ENCODE peak calls at places on chromosomes 3 and 15, in five cellular contexts. One of them, this sample, is unnamed.

GRCh38 chr3:112020653-112021052 is 13.9 kb upstream of the TMPRSS7 start:
- DNase-seq in HepG2: no peak
- DNase-seq in neural progenitor cell: peak; percentile 83
- DNase-seq in IMR-90: no peak
- DNase-seq in PC-3: no peak
- DNase-seq in this sample: no peak

GRCh38 chr3:106332884-106333283 is 464.1 kb upstream of the CBLB start:
- DNase-seq in PC-3: peak; percentile 89
- DNase-seq in neural progenitor cell: no peak
- DNase-seq in IMR-90: peak; percentile 10
- DNase-seq in HepG2: no peak
- DNase-seq in this sample: no peak

GRCh38 chr3:187968883-187969580 is 184.9 kb upstream of the LPP start:
- DNase-seq in HepG2: peak; percentile 59
- DNase-seq in PC-3: peak; percentile 47
- DNase-seq in neural progenitor cell: no peak
- DNase-seq in IMR-90: peak; percentile 62
- DNase-seq in this sample: peak; percentile 47

GRCh38 chr3:123357275-123357674 is 91.6 kb downstream of the ADCY5 start:
- DNase-seq in HepG2: no peak
- DNase-seq in IMR-90: no peak
- DNase-seq in neural progenitor cell: no peak
- DNase-seq in PC-3: no peak
- DNase-seq in this sample: no peak

GRCh38 chr15:60520825-60521368 is 42.0 kb upstream of the ICE2 start:
- DNase-seq in neural progenitor cell: peak; percentile 74
- DNase-seq in IMR-90: peak; percentile 77
- DNase-seq in HepG2: peak; percentile 63
- DNase-seq in PC-3: peak; percentile 74
- DNase-seq in this sample: peak; percentile 75

GRCh38 chr3:66606868-66607267 is 106.0 kb upstream of the LRIG1 start:
- DNase-seq in neural progenitor cell: no peak
- DNase-seq in PC-3: no peak
- DNase-seq in HepG2: no peak
- DNase-seq in IMR-90: no peak
- DNase-seq in this sample: no peak

GRCh38 chr3:196517919-196518318 is 2.8 kb upstream of the SMCO1 start:
- DNase-seq in HepG2: no peak
- DNase-seq in neural progenitor cell: no peak
- DNase-seq in IMR-90: no peak
- DNase-seq in PC-3: peak; percentile 7
- DNase-seq in this sample: no peak

GRCh38 chr15:73015493-73015892 is 36.8 kb upstream of the NEO1 start:
- DNase-seq in PC-3: no peak
- DNase-seq in IMR-90: no peak
- DNase-seq in HepG2: no peak
- DNase-seq in neural progenitor cell: no peak
- DNase-seq in this sample: no peak

GRCh38 chr3:195542261-195542660 is 864 bp downstream of the PPP1R2 start:
- DNase-seq in PC-3: peak; percentile 15
- DNase-seq in IMR-90: no peak
- DNase-seq in HepG2: no peak
- DNase-seq in neural progenitor cell: no peak
- DNase-seq in this sample: no peak

GRCh38 chr3:169432692-169433432 is 230.7 kb downstream of the MECOM start:
- DNase-seq in IMR-90: no peak
- DNase-seq in PC-3: peak; percentile 46
- DNase-seq in neural progenitor cell: no peak
- DNase-seq in HepG2: no peak
- DNase-seq in this sample: no peak

GRCh38 chr3:15339786-15340215 is 7.4 kb upstream of the SH3BP5 start:
- DNase-seq in HepG2: no peak
- DNase-seq in neural progenitor cell: no peak
- DNase-seq in PC-3: peak; percentile 65
- DNase-seq in IMR-90: peak; percentile 75
- DNase-seq in this sample: no peak

GRCh38 chr3:74273091-74273490 is 341.4 kb downstream of the CNTN3 start:
- DNase-seq in neural progenitor cell: no peak
- DNase-seq in HepG2: no peak
- DNase-seq in PC-3: no peak
- DNase-seq in IMR-90: peak; percentile 22
- DNase-seq in this sample: no peak

GRCh38 chr3:43062556-43063040 is 43.3 kb downstream of the POMGNT2 start:
- DNase-seq in HepG2: no peak
- DNase-seq in IMR-90: no peak
- DNase-seq in PC-3: no peak
- DNase-seq in neural progenitor cell: peak; percentile 30
- DNase-seq in this sample: no peak

GRCh38 chr15:39889601-39890000 is 30.5 kb downstream of the GPR176 start:
- DNase-seq in neural progenitor cell: no peak
- DNase-seq in IMR-90: no peak
- DNase-seq in PC-3: peak; percentile 29
- DNase-seq in HepG2: no peak
- DNase-seq in this sample: no peak

GRCh38 chr3:106560451-106560966 is 691.7 kb upstream of the CBLB start:
- DNase-seq in PC-3: peak; percentile 74
- DNase-seq in neural progenitor cell: no peak
- DNase-seq in HepG2: no peak
- DNase-seq in IMR-90: peak; percentile 71
- DNase-seq in this sample: no peak

GRCh38 chr3:42747581-42747980 is 25.5 kb downstream of the CCDC13 start:
- DNase-seq in neural progenitor cell: no peak
- DNase-seq in PC-3: no peak
- DNase-seq in HepG2: no peak
- DNase-seq in IMR-90: no peak
- DNase-seq in this sample: no peak

GRCh38 chr3:132088291-132088690 is 53.5 kb upstream of the CPNE4 start:
- DNase-seq in HepG2: no peak
- DNase-seq in neural progenitor cell: no peak
- DNase-seq in PC-3: no peak
- DNase-seq in IMR-90: no peak
- DNase-seq in this sample: no peak

GRCh38 chr15:68360716-68361115 is 71.2 kb downstream of the ITGA11 start:
- DNase-seq in PC-3: no peak
- DNase-seq in IMR-90: no peak
- DNase-seq in neural progenitor cell: no peak
- DNase-seq in HepG2: no peak
- DNase-seq in this sample: no peak

GRCh38 chr15:80936288-80937078 is 53.1 kb downstream of the MESD start:
- DNase-seq in PC-3: no peak
- DNase-seq in HepG2: no peak
- DNase-seq in IMR-90: no peak
- DNase-seq in neural progenitor cell: no peak
- DNase-seq in this sample: no peak

GRCh38 chr3:61593630-61594029 is 32.3 kb downstream of the PTPRG start:
- DNase-seq in neural progenitor cell: no peak
- DNase-seq in PC-3: no peak
- DNase-seq in HepG2: no peak
- DNase-seq in IMR-90: no peak
- DNase-seq in this sample: no peak

GRCh38 chr15:66744610-66745279 is 42.7 kb downstream of the SMAD6 start:
- DNase-seq in neural progenitor cell: no peak
- DNase-seq in PC-3: no peak
- DNase-seq in IMR-90: no peak
- DNase-seq in HepG2: no peak
- DNase-seq in this sample: no peak

GRCh38 chr3:31772155-31772761 is 208.8 kb downstream of the OSBPL10 start:
- DNase-seq in neural progenitor cell: no peak
- DNase-seq in IMR-90: no peak
- DNase-seq in PC-3: no peak
- DNase-seq in HepG2: no peak
- DNase-seq in this sample: no peak

GRCh38 chr3:174083706-174084105 is 686.2 kb downstream of the NLGN1 start:
- DNase-seq in neural progenitor cell: no peak
- DNase-seq in IMR-90: no peak
- DNase-seq in PC-3: no peak
- DNase-seq in HepG2: no peak
- DNase-seq in this sample: no peak

GRCh38 chr3:148931574-148931973 is 59.8 kb upstream of the GYG1 start:
- DNase-seq in IMR-90: no peak
- DNase-seq in neural progenitor cell: no peak
- DNase-seq in HepG2: no peak
- DNase-seq in PC-3: no peak
- DNase-seq in this sample: no peak

GRCh38 chr3:43394071-43394501 is 107.7 kb downstream of the SNRK start:
- DNase-seq in IMR-90: peak; percentile 44
- DNase-seq in PC-3: peak; percentile 15
- DNase-seq in neural progenitor cell: no peak
- DNase-seq in HepG2: no peak
- DNase-seq in this sample: no peak

GRCh38 chr3:33360136-33360825 is 79.9 kb downstream of the UBP1 start:
- DNase-seq in IMR-90: peak; percentile 79
- DNase-seq in neural progenitor cell: no peak
- DNase-seq in PC-3: peak; percentile 95
- DNase-seq in HepG2: peak; percentile 41
- DNase-seq in this sample: no peak

GRCh38 chr15:39125904-39126303 is 455.0 kb upstream of the THBS1 start:
- DNase-seq in PC-3: peak; percentile 78
- DNase-seq in IMR-90: peak; percentile 68
- DNase-seq in HepG2: peak; percentile 62
- DNase-seq in neural progenitor cell: peak; percentile 63
- DNase-seq in this sample: peak; percentile 42

GRCh38 chr3:149527531-149528343 is 53.2 kb downstream of the TM4SF4 start:
- DNase-seq in neural progenitor cell: peak; percentile 29
- DNase-seq in HepG2: no peak
- DNase-seq in PC-3: no peak
- DNase-seq in IMR-90: peak; percentile 39
- DNase-seq in this sample: peak; percentile 14

GRCh38 chr3:149010504-149010951 is 19.2 kb downstream of the GYG1 start:
- DNase-seq in neural progenitor cell: no peak
- DNase-seq in IMR-90: peak; percentile 87
- DNase-seq in PC-3: peak; percentile 26
- DNase-seq in HepG2: peak; percentile 95
- DNase-seq in this sample: peak; percentile 23

GRCh38 chr3:2377281-2377680 is 278.6 kb downstream of the CNTN4 start:
- DNase-seq in IMR-90: no peak
- DNase-seq in PC-3: no peak
- DNase-seq in HepG2: no peak
- DNase-seq in neural progenitor cell: no peak
- DNase-seq in this sample: no peak

GRCh38 chr15:56251315-56252091 is 7.8 kb upstream of the RFX7 start:
- DNase-seq in PC-3: no peak
- DNase-seq in IMR-90: no peak
- DNase-seq in HepG2: no peak
- DNase-seq in neural progenitor cell: no peak
- DNase-seq in this sample: no peak

GRCh38 chr3:15637131-15637951 is 35.8 kb downstream of the BTD start:
- DNase-seq in neural progenitor cell: no peak
- DNase-seq in PC-3: no peak
- DNase-seq in IMR-90: no peak
- DNase-seq in HepG2: no peak
- DNase-seq in this sample: no peak

GRCh38 chr3:129836381-129837056 is 57.0 kb downstream of the TMCC1 start:
- DNase-seq in PC-3: no peak
- DNase-seq in neural progenitor cell: peak; percentile 68
- DNase-seq in HepG2: no peak
- DNase-seq in IMR-90: peak; percentile 15
- DNase-seq in this sample: no peak

GRCh38 chr3:126524429-126524988 is 554 bp downstream of the CHST13 start:
- DNase-seq in PC-3: no peak
- DNase-seq in neural progenitor cell: no peak
- DNase-seq in HepG2: peak; percentile 69
- DNase-seq in IMR-90: no peak
- DNase-seq in this sample: peak; percentile 62

GRCh38 chr3:126523745-126524428 is at the start of gene CHST13:
- DNase-seq in HepG2: peak; percentile 87
- DNase-seq in IMR-90: peak; percentile 16
- DNase-seq in neural progenitor cell: peak; percentile 91
- DNase-seq in PC-3: peak; percentile 19
- DNase-seq in this sample: peak; percentile 86

GRCh38 chr3:126526668-126527005 is 2.7 kb downstream of the CHST13 start:
- DNase-seq in PC-3: no peak
- DNase-seq in IMR-90: no peak
- DNase-seq in neural progenitor cell: no peak
- DNase-seq in HepG2: no peak
- DNase-seq in this sample: no peak

GRCh38 chr3:126525853-126526667 is 2.1 kb downstream of the CHST13 start:
- DNase-seq in neural progenitor cell: no peak
- DNase-seq in PC-3: no peak
- DNase-seq in IMR-90: no peak
- DNase-seq in HepG2: no peak
- DNase-seq in this sample: no peak

DNA sequence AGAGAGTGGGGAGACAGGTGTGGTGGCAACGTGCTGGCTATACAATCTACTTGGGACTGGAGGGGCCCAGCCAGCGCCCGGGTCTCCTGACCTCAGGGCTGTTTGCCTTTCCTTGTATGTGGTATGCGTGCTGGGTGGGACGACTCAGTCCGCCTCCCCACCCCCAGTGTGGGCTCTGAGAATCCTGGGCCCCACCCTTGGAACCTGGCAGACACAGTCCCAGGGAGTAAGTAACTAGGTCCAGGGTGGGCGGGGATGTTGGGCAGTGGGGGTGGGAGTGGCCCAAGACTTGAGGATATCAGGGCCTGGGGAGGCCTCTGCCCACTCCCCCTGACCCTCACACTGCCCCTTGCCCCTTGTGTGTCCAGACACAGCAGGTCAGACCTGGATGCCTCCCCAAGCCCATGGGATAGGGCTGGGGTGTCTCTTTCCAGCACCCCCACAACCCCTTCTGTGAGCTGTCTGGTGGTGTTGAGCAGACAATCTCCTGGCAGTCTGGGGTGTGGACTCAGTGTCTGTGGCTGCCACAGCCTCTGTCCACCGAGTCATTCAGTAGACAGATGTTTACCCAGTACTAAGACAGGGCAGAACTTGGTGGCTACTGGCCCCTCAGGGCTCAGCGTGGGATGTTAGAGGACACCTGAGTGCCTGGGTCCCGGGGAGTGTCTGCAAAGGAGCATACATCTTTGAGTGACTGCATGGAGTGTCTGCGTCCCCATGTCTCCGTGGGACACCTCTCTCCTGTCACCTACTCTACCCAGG is 1.3 kb downstream of the CHST13 start:
- DNase-seq in PC-3: no peak
- DNase-seq in neural progenitor cell: no peak
- DNase-seq in IMR-90: no peak
- DNase-seq in HepG2: peak; percentile 38
- DNase-seq in this sample: peak; percentile 61
- H4K20me1 ChIP-seq in PC-3: no peaks in the 10 kb centered on the region
- H4K20me1 ChIP-seq in neural progenitor cell: no peaks in the 10 kb centered on the region
- H4K20me1 ChIP-seq in IMR-90: no peaks in the 10 kb centered on the region
- H4K20me1 ChIP-seq in HepG2: no peaks in the 10 kb centered on the region
- H4K20me1 ChIP-seq in this sample: no peaks in the 10 kb centered on the region

GRCh38 chr15:74387141-74387541 is 19.7 kb upstream of the CYP11A1 start:
- DNase-seq in neural progenitor cell: no peak
- DNase-seq in HepG2: no peak
- DNase-seq in PC-3: no peak
- DNase-seq in IMR-90: no peak
- DNase-seq in this sample: no peak
- H3K27me3 ChIP-seq in neural progenitor cell: no peaks in the 10 kb centered on the region
- H3K27me3 ChIP-seq in HepG2: peaks cover 32% of the 10 kb centered on the region
- H3K27me3 ChIP-seq in PC-3: no peaks in the 10 kb centered on the region
- H3K27me3 ChIP-seq in IMR-90: no peaks in the 10 kb centered on the region
- H3K27me3 ChIP-seq in this sample: no peaks in the 10 kb centered on the region

GRCh38 chr15:22868928-22869327 is 30.5 kb downstream of the NIPA2 start:
- DNase-seq in neural progenitor cell: no peak
- DNase-seq in HepG2: no peak
- DNase-seq in IMR-90: no peak
- DNase-seq in PC-3: no peak
- DNase-seq in this sample: no peak
- H4K20me1 ChIP-seq in neural progenitor cell: no peaks in the 10 kb centered on the region
- H4K20me1 ChIP-seq in HepG2: no peaks in the 10 kb centered on the region
- H4K20me1 ChIP-seq in IMR-90: peaks cover 5% of the 10 kb centered on the region
- H4K20me1 ChIP-seq in PC-3: peaks cover 5% of the 10 kb centered on the region
- H4K20me1 ChIP-seq in this sample: no peaks in the 10 kb centered on the region

GRCh38 chr3:183264249-183264648 is 11.2 kb downstream of the B3GNT5 start:
- DNase-seq in PC-3: no peak
- DNase-seq in HepG2: no peak
- DNase-seq in neural progenitor cell: peak; percentile 45
- DNase-seq in IMR-90: no peak
- DNase-seq in this sample: no peak
- H3K27me3 ChIP-seq in PC-3: no peaks in the 10 kb centered on the region
- H3K27me3 ChIP-seq in HepG2: peaks cover 18% of the 10 kb centered on the region
- H3K27me3 ChIP-seq in neural progenitor cell: no peaks in the 10 kb centered on the region
- H3K27me3 ChIP-seq in IMR-90: peaks cover 2% of the 10 kb centered on the region
- H3K27me3 ChIP-seq in this sample: no peaks in the 10 kb centered on the region